ENCODE peak calls at places on chromosomes 1 and 21, in nine cellular contexts. I is NCI-H446; E is astrocyte of the cerebellum; T is activated naive CD4-positive, alpha-beta T cell treated with anti-CD3 and anti-CD28 coated beads for 36 hours; Y is COR-L47; A is NCI-H774; U is NCI-H345; G is globus pallidus; M is NCI-H1930. P is an unnamed sample.

GRCh38 chr1:211566431-211567025 is 12.4 kb downstream of the SLC30A1 start:
- DNase-seq in Y (no peak), I (no peak), T (peak), M (no peak), E (no peak), G (no peak), U (no peak), A (no peak), P (no peak)

GRCh38 chr1:113657556-113658063 is 101.7 kb downstream of the PHTF1 start:
- DNase-seq in A (no peak), I (no peak), M (no peak), Y (no peak), E (no peak), U (no peak), T (no peak), G (no peak), P (peak)

GRCh38 chr21:45971487-45972352 is 9.8 kb upstream of the COL6A1 start:
- DNase-seq in I (no peak), M (no peak), G (no peak), Y (no peak), U (no peak), A (no peak), E (no peak), T (no peak), P (peak)

GRCh38 chr21:43769325-43769958 is 6.7 kb downstream of the CSTB start:
- DNase-seq in M (no peak), U (no peak), G (no peak), T (no peak), I (no peak), A (no peak), Y (no peak), E (no peak), P (no peak)

GRCh38 chr1:215932558-215932957 is 365.5 kb downstream of the KCTD3 start:
- DNase-seq in E (no peak), M (no peak), U (no peak), A (no peak), I (no peak), G (no peak), T (no peak), Y (no peak), P (no peak)

GRCh38 chr1:203684077-203684476 is 57.4 kb downstream of the ATP2B4 start:
- DNase-seq in E (no peak), Y (no peak), G (no peak), U (no peak), T (no peak), M (no peak), I (no peak), A (no peak), P (no peak)

GRCh38 chr1:174678657-174679056 is 230.9 kb downstream of the GPR52 start:
- DNase-seq in G (no peak), U (no peak), Y (no peak), E (no peak), T (no peak), A (no peak), I (no peak), M (no peak), P (no peak)

GRCh38 chr1:51264470-51264869 is 28.4 kb downstream of the RNF11 start:
- DNase-seq in Y (no peak), U (no peak), A (no peak), M (no peak), G (peak), E (peak), T (no peak), I (peak), P (no peak)

GRCh38 chr1:20426923-20427322 is 59.1 kb downstream of the CAMK2N1 start:
- DNase-seq in E (peak), A (no peak), Y (no peak), U (no peak), T (peak), G (no peak), M (no peak), I (no peak), P (no peak)

GRCh38 chr1:73626326-73626725 is 571.6 kb downstream of the LRRIQ3 start:
- DNase-seq in A (no peak), G (no peak), M (no peak), E (peak), T (no peak), Y (no peak), U (no peak), I (no peak), P (no peak)

GRCh38 chr1:160618763-160619274 is 28.0 kb downstream of the SLAMF1 start:
- DNase-seq in I (no peak), G (no peak), Y (peak), M (no peak), U (no peak), A (no peak), T (peak), E (no peak), P (peak)

GRCh38 chr1:210536263-210536961 is 207.7 kb downstream of the HHAT start:
- DNase-seq in E (no peak), Y (peak), I (no peak), M (peak), U (peak), T (no peak), G (peak), A (no peak), P (peak)

GRCh38 chr21:29557200-29557599 is 258.5 kb downstream of the BACH1 start:
- DNase-seq in A (no peak), T (no peak), M (no peak), G (peak), I (no peak), E (no peak), U (no peak), Y (no peak), P (no peak)

GRCh38 chr1:61152066-61152465 is 69.7 kb downstream of the NFIA start:
- DNase-seq in E (no peak), Y (no peak), I (no peak), G (no peak), A (no peak), M (no peak), U (no peak), T (no peak), P (no peak)

GRCh38 chr1:90434460-90434859 is 282.6 kb downstream of the BARHL2 start:
- DNase-seq in T (no peak), A (no peak), M (no peak), Y (no peak), G (no peak), U (no peak), I (peak), E (no peak), P (peak)

GRCh38 chr1:31954607-31955283 is 16.6 kb upstream of the PTP4A2 start:
- DNase-seq in A (no peak), T (no peak), E (peak), I (no peak), G (peak), M (no peak), U (no peak), Y (no peak), P (no peak)

GRCh38 chr1:3599286-3599811 is 12.0 kb downstream of the MEGF6 start:
- DNase-seq in I (no peak), G (peak), A (no peak), E (no peak), M (no peak), T (no peak), U (no peak), Y (no peak), P (no peak)

GRCh38 chr1:46114925-46115603 is 17.4 kb downstream of the PIK3R3 start:
- DNase-seq in M (no peak), Y (no peak), A (no peak), T (no peak), U (no peak), I (no peak), E (no peak), G (no peak), P (no peak)

GRCh38 chr1:235648407-235648907 is 1.1 kb downstream of the GNG4 start:
- DNase-seq in A (peak), Y (peak), I (peak), U (peak), E (no peak), T (no peak), G (no peak), M (no peak), P (peak)

GRCh38 chr1:162670928-162671663 is 38.8 kb downstream of the DDR2 start:
- DNase-seq in A (no peak), M (no peak), I (peak), G (no peak), T (no peak), U (no peak), E (no peak), Y (no peak), P (no peak)

GRCh38 chr21:39688010-39688409 is 57.0 kb upstream of the IGSF5 start:
- DNase-seq in A (no peak), G (no peak), Y (no peak), I (no peak), T (no peak), E (no peak), M (no peak), U (peak), P (no peak)

GRCh38 chr1:46595127-46595526 is 8.9 kb downstream of the MKNK1 start:
- DNase-seq in G (peak), A (no peak), M (no peak), T (peak), I (no peak), U (no peak), E (no peak), Y (no peak), P (no peak)

GRCh38 chr21:41768371-41769042 is 1.7 kb upstream of the RIPK4 start:
- DNase-seq in Y (peak), E (no peak), T (peak), A (peak), M (no peak), I (no peak), G (no peak), U (peak), P (peak)

GRCh38 chr21:15127437-15127836 is 62.6 kb upstream of the NRIP1 start:
- DNase-seq in M (no peak), I (no peak), T (no peak), U (no peak), Y (no peak), A (no peak), G (no peak), E (no peak), P (no peak)

GRCh38 chr21:17783816-17784598 is 35.1 kb downstream of the C21orf91 start:
- DNase-seq in E (no peak), M (no peak), T (peak), G (peak), A (no peak), Y (no peak), I (no peak), U (no peak), P (no peak)

GRCh38 chr1:215005656-215006335 is 76.7 kb upstream of the KCNK2 start:
- DNase-seq in I (no peak), A (no peak), M (no peak), G (no peak), U (no peak), E (no peak), T (no peak), Y (no peak), P (no peak)

GRCh38 chr1:212545941-212546638 is 62.5 kb upstream of the ATF3 start:
- DNase-seq in E (no peak), Y (no peak), T (no peak), G (peak), U (no peak), I (no peak), A (no peak), M (no peak), P (no peak)

GRCh38 chr1:24379733-24380315 is 33.8 kb downstream of the STPG1 start:
- DNase-seq in I (no peak), A (no peak), M (no peak), E (no peak), Y (no peak), U (no peak), G (no peak), T (no peak), P (no peak)

GRCh38 chr1:2528966-2529750 is 905 bp downstream of the HES5 start:
- DNase-seq in A (no peak), G (no peak), T (peak), I (no peak), M (no peak), E (no peak), U (no peak), Y (peak), P (no peak)

GRCh38 chr1:15323989-15324866 is 77.2 kb downstream of the FHAD1 start:
- DNase-seq in Y (no peak), I (no peak), G (no peak), E (no peak), A (no peak), U (no peak), M (no peak), T (no peak), P (no peak)

GRCh38 chr1:40806724-40807675 is 23.4 kb downstream of the KCNQ4 start:
- DNase-seq in Y (no peak), T (no peak), I (no peak), M (no peak), E (no peak), G (no peak), A (no peak), U (no peak), P (no peak)

GRCh38 chr1:225863167-225863566 is 19.0 kb downstream of the TMEM63A start:
- DNase-seq in T (no peak), G (no peak), Y (no peak), M (no peak), E (no peak), A (no peak), U (no peak), I (peak), P (no peak)

GRCh38 chr1:6461237-6461530 is 4.8 kb downstream of the TNFRSF25 start:
- DNase-seq in I (no peak), U (no peak), G (no peak), A (no peak), E (no peak), Y (no peak), M (no peak), T (no peak), P (no peak)

GRCh38 chr1:153697873-153698647 is 19.6 kb downstream of the NPR1 start:
- DNase-seq in E (no peak), A (no peak), Y (no peak), I (no peak), U (no peak), T (peak), M (no peak), G (peak), P (no peak)

GRCh38 chr21:20882462-20883415 is 115.5 kb upstream of the NCAM2 start:
- DNase-seq in G (peak), E (peak), M (no peak), Y (peak), T (peak), U (peak), I (peak), A (peak), P (peak)

GRCh38 chr21:37341254-37341960 is 25.2 kb upstream of the DYRK1A start:
- DNase-seq in A (no peak), E (no peak), Y (no peak), U (no peak), T (no peak), I (no peak), G (no peak), M (no peak), P (no peak)

P was measured in NCI-H524.